ENCODE peak calls at places on chromosome 1, in ten cellular contexts. Z, C, W, I, A, S, J, G, R and Y are unnamed samples.

GRCh38 chr1:74399249-74399648 is 113.2 kb downstream of the LRRC53 start:
- DNase-seq in Z (no peak), C (no peak), W (no peak), I (no peak), A (no peak), S (no peak), J (no peak), G (no peak), R (no peak), Y (no peak)

GRCh38 chr1:166145496-166145895 is 21.3 kb downstream of the FAM78B start:
- DNase-seq in Z (no peak), C (peak), W (no peak), I (peak), A (no peak), S (no peak), J (no peak), G (no peak), R (no peak), Y (peak)

GRCh38 chr1:181985981-181986906 is 75.3 kb downstream of the ZNF648 start:
- DNase-seq in Z (no peak), C (no peak), W (no peak), I (no peak), A (no peak), S (no peak), J (no peak), G (no peak), R (no peak), Y (no peak)

GRCh38 chr1:115069186-115069585 is 20.1 kb downstream of the TSPAN2 start:
- DNase-seq in Z (no peak), C (peak), W (no peak), I (peak), A (no peak), S (no peak), J (no peak), G (no peak), R (no peak), Y (no peak)

GRCh38 chr1:68620575-68620974 is 123.7 kb upstream of the DEPDC1 start:
- DNase-seq in Z (no peak), C (no peak), W (no peak), I (no peak), A (no peak), S (no peak), J (no peak), G (no peak), R (no peak), Y (no peak)

GRCh38 chr1:61538228-61538627 is 186.7 kb downstream of the TM2D1 start:
- DNase-seq in Z (no peak), C (peak), W (no peak), I (no peak), A (no peak), S (no peak), J (no peak), G (no peak), R (no peak), Y (no peak)

GRCh38 chr1:37999434-38000232 is 5.7 kb downstream of the FHL3 start:
- DNase-seq in Z (no peak), C (peak), W (no peak), I (peak), A (peak), S (peak), J (no peak), G (no peak), R (peak), Y (peak)

GRCh38 chr1:182249201-182249676 is 142.4 kb downstream of the GLUL start:
- DNase-seq in Z (no peak), C (peak), W (peak), I (no peak), A (no peak), S (no peak), J (no peak), G (no peak), R (no peak), Y (no peak)